ENCODE peak calls at places on chromosomes 12 and 14, in seven cellular contexts. One of them, this sample, is unnamed.

GRCh38 chr14:88128811-88129210 is 123.9 kb downstream of the GPR65 start:
- DNase-seq in tibial nerve: no peak
- DNase-seq in heart left ventricle: no peak
- DNase-seq in A549: no peak
- DNase-seq in uterus: no peak
- DNase-seq in breast epithelium: no peak
- DNase-seq in Peyer's patch: no peak
- DNase-seq in this sample: no peak

GRCh38 chr12:45278447-45278846 is 62.6 kb downstream of the ANO6 start:
- DNase-seq in heart left ventricle: no peak
- DNase-seq in uterus: no peak
- DNase-seq in tibial nerve: no peak
- DNase-seq in Peyer's patch: no peak
- DNase-seq in A549: no peak
- DNase-seq in breast epithelium: no peak
- DNase-seq in this sample: no peak

GRCh38 chr12:15562263-15562662 is 226.9 kb downstream of the EPS8 start:
- DNase-seq in heart left ventricle: no peak
- DNase-seq in breast epithelium: no peak
- DNase-seq in uterus: no peak
- DNase-seq in tibial nerve: no peak
- DNase-seq in Peyer's patch: no peak
- DNase-seq in A549: no peak
- DNase-seq in this sample: no peak

GRCh38 chr14:64363265-64363840 is 24.8 kb upstream of the MTHFD1 start:
- DNase-seq in Peyer's patch: no peak
- DNase-seq in A549: no peak
- DNase-seq in tibial nerve: no peak
- DNase-seq in heart left ventricle: no peak
- DNase-seq in uterus: no peak
- DNase-seq in breast epithelium: no peak
- DNase-seq in this sample: no peak

GRCh38 chr12:57319678-57320469 is 68.9 kb upstream of the STAC3 start:
- DNase-seq in tibial nerve: no peak
- DNase-seq in A549: no peak
- DNase-seq in Peyer's patch: no peak
- DNase-seq in heart left ventricle: no peak
- DNase-seq in breast epithelium: no peak
- DNase-seq in uterus: no peak
- DNase-seq in this sample: no peak

GRCh38 chr12:66061557-66062279 is 68.8 kb downstream of the LLPH start:
- DNase-seq in tibial nerve: no peak
- DNase-seq in heart left ventricle: no peak
- DNase-seq in Peyer's patch: no peak
- DNase-seq in A549: no peak
- DNase-seq in breast epithelium: no peak
- DNase-seq in uterus: no peak
- DNase-seq in this sample: no peak

GRCh38 chr14:102500190-102500661 is 9.3 kb downstream of the ANKRD9 start:
- DNase-seq in breast epithelium: no peak
- DNase-seq in A549: no peak
- DNase-seq in uterus: peak
- DNase-seq in heart left ventricle: peak
- DNase-seq in tibial nerve: peak
- DNase-seq in Peyer's patch: no peak
- DNase-seq in this sample: peak

GRCh38 chr12:50055831-50056628 is 1.4 kb upstream of the ASIC1 start:
- DNase-seq in heart left ventricle: no peak
- DNase-seq in breast epithelium: no peak
- DNase-seq in A549: peak
- DNase-seq in tibial nerve: peak
- DNase-seq in Peyer's patch: peak
- DNase-seq in uterus: no peak
- DNase-seq in this sample: no peak

GRCh38 chr12:143964-144649 is 69.8 kb downstream of the SLC6A12 start:
- DNase-seq in uterus: no peak
- DNase-seq in tibial nerve: no peak
- DNase-seq in heart left ventricle: no peak
- DNase-seq in Peyer's patch: no peak
- DNase-seq in breast epithelium: no peak
- DNase-seq in A549: no peak
- DNase-seq in this sample: no peak

GRCh38 chr12:41277019-41277770 is 89.1 kb downstream of the PDZRN4 start:
- DNase-seq in heart left ventricle: no peak
- DNase-seq in breast epithelium: no peak
- DNase-seq in Peyer's patch: no peak
- DNase-seq in A549: peak
- DNase-seq in tibial nerve: no peak
- DNase-seq in uterus: no peak
- DNase-seq in this sample: no peak

GRCh38 chr12:26091837-26092236 is 33.0 kb downstream of the BHLHE41 start:
- DNase-seq in breast epithelium: no peak
- DNase-seq in Peyer's patch: no peak
- DNase-seq in tibial nerve: no peak
- DNase-seq in uterus: peak
- DNase-seq in A549: no peak
- DNase-seq in heart left ventricle: no peak
- DNase-seq in this sample: no peak

GRCh38 chr14:78074546-78074945 is 95.6 kb upstream of the NRXN3 start:
- DNase-seq in uterus: no peak
- DNase-seq in tibial nerve: no peak
- DNase-seq in Peyer's patch: no peak
- DNase-seq in breast epithelium: no peak
- DNase-seq in A549: no peak
- DNase-seq in heart left ventricle: peak
- DNase-seq in this sample: no peak

GRCh38 chr14:61512508-61512907 is 182.8 kb upstream of the HIF1A start:
- DNase-seq in tibial nerve: no peak
- DNase-seq in breast epithelium: no peak
- DNase-seq in A549: no peak
- DNase-seq in heart left ventricle: no peak
- DNase-seq in Peyer's patch: no peak
- DNase-seq in uterus: no peak
- DNase-seq in this sample: no peak

GRCh38 chr12:51976376-51977160 is 25.1 kb downstream of the ACVR1B start:
- DNase-seq in breast epithelium: no peak
- DNase-seq in uterus: no peak
- DNase-seq in A549: peak
- DNase-seq in heart left ventricle: no peak
- DNase-seq in tibial nerve: no peak
- DNase-seq in Peyer's patch: no peak
- DNase-seq in this sample: no peak

GRCh38 chr12:91620949-91621348 is 438.3 kb upstream of the DCN start:
- DNase-seq in tibial nerve: no peak
- DNase-seq in heart left ventricle: no peak
- DNase-seq in uterus: no peak
- DNase-seq in Peyer's patch: no peak
- DNase-seq in A549: no peak
- DNase-seq in breast epithelium: no peak
- DNase-seq in this sample: no peak

GRCh38 chr12:132660047-132660446 is 27.1 kb downstream of the POLE start:
- DNase-seq in uterus: no peak
- DNase-seq in breast epithelium: no peak
- DNase-seq in heart left ventricle: no peak
- DNase-seq in A549: no peak
- DNase-seq in Peyer's patch: no peak
- DNase-seq in tibial nerve: no peak
- DNase-seq in this sample: no peak

GRCh38 chr12:123492290-123492689 is 34.4 kb downstream of the SNRNP35 start:
- DNase-seq in A549: no peak
- DNase-seq in Peyer's patch: no peak
- DNase-seq in heart left ventricle: no peak
- DNase-seq in uterus: no peak
- DNase-seq in tibial nerve: no peak
- DNase-seq in breast epithelium: no peak
- DNase-seq in this sample: no peak
- TF ChIP-seq POLR2A in A549: no peak
- TF ChIP-seq POLR2A in Peyer's patch: no peak
- TF ChIP-seq POLR2A in heart left ventricle: no peak
- TF ChIP-seq POLR2A in uterus: no peak
- TF ChIP-seq POLR2A in tibial nerve: no peak
- TF ChIP-seq POLR2A in breast epithelium: no peak
- TF ChIP-seq POLR2A in this sample: no peak

GRCh38 chr12:108131035-108131434 is 1.9 kb downstream of the WSCD2 start:
- DNase-seq in breast epithelium: no peak
- DNase-seq in uterus: no peak
- DNase-seq in tibial nerve: no peak
- DNase-seq in Peyer's patch: no peak
- DNase-seq in A549: no peak
- DNase-seq in heart left ventricle: no peak
- DNase-seq in this sample: no peak

GRCh38 chr12:108128221-108129016 is 669 bp upstream of the WSCD2 start:
- DNase-seq in breast epithelium: no peak
- DNase-seq in heart left ventricle: no peak
- DNase-seq in uterus: no peak
- DNase-seq in Peyer's patch: no peak
- DNase-seq in tibial nerve: no peak
- DNase-seq in A549: no peak
- DNase-seq in this sample: no peak

GRCh38 chr12:108126990-108127468 is 2.1 kb upstream of the WSCD2 start:
- DNase-seq in uterus: peak
- DNase-seq in breast epithelium: no peak
- DNase-seq in A549: no peak
- DNase-seq in Peyer's patch: no peak
- DNase-seq in tibial nerve: no peak
- DNase-seq in heart left ventricle: no peak
- DNase-seq in this sample: no peak

GRCh38 chr12:108127654-108128053 is 1.4 kb upstream of the WSCD2 start:
- DNase-seq in tibial nerve: no peak
- DNase-seq in Peyer's patch: no peak
- DNase-seq in breast epithelium: no peak
- DNase-seq in A549: no peak
- DNase-seq in heart left ventricle: no peak
- DNase-seq in uterus: no peak
- DNase-seq in this sample: no peak

DNA sequence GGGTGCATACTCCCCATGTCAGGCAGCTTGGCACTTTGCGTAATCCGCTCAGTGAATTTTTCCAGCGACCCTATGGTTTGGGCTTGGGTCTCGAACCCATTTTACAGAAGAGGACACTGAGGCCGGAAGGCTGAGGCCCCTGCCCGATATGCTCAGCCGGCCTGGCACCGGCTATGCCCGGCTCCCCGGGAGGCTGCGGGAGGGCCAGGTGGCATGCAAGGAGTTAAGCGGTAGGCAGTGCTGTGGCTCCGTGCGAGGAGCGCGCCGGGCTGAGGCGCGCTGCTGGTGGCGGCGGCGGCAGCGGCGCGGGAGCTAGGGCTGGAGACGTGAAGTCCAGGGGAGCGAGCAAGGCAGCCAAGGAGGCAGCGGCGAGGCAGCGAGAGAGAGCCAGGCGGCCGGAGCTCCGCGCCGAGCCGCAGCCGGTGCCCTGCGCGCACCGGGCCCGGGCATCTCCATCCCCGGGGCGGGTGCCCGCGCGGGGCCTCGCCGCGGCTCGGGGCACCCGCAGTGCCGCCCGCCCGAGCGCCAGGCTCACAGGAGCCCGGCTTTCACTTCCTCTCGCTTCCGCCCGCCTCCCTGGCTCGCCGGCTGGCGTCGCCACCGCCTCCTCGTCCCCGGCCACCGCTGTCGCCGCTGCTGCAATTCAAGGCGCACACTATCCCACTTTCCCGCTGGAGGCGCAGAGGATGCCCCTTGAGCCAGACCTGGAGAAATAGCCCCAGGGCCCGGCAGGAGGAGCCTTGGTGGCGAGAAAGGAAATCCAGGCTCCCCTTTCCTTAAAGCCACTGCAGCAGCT is at the start of gene WSCD2:
- DNase-seq in uterus: peak
- DNase-seq in tibial nerve: peak
- DNase-seq in Peyer's patch: peak
- DNase-seq in A549: peak
- DNase-seq in heart left ventricle: peak
- DNase-seq in breast epithelium: no peak
- DNase-seq in this sample: peak
- TF ChIP-seq CTCF in uterus: peak
- TF ChIP-seq CTCF in tibial nerve: peak
- TF ChIP-seq CTCF in Peyer's patch: no peak
- TF ChIP-seq CTCF in A549: peak
- TF ChIP-seq CTCF in heart left ventricle: peak
- TF ChIP-seq CTCF in breast epithelium: no peak
- TF ChIP-seq CTCF in this sample: no peak

DNA sequence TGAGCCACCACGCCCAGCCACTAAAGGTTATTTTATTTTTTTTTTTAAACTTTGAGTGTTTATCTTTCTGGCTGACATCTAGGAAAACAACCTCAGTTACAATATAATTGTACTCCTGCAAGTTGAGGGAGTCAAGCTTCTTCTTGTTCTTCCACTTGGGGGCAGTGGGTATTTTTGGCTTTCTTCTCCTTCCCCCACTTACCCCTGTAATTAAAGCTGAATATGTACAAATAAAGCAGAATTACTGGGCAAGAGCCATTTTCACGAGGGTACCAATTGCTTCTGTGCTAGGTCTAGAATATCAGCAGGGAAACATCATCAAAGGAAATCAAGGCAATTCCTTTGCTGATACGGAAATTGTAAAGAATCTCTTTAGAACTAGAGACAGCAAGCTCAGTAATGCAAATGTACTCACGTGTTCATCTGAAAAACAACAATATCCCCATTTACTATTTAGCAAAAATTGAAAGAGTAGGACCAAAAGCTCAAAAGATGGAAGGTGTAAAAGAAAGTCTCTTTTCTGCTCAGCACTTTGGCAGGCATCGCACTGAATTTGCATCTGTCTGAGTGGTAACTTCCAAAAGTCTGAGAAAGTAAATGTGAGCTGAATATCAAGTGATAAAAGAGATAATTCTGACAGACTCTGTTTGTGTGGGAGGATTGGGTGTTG is 72.8 kb downstream of the TAOK3 start:
- DNase-seq in Peyer's patch: no peak
- DNase-seq in tibial nerve: no peak
- DNase-seq in breast epithelium: no peak
- DNase-seq in heart left ventricle: no peak
- DNase-seq in uterus: no peak
- DNase-seq in A549: no peak
- DNase-seq in this sample: no peak
- H3K4me3 ChIP-seq in Peyer's patch: no peak
- H3K4me3 ChIP-seq in tibial nerve: no peak
- H3K4me3 ChIP-seq in breast epithelium: no peak
- H3K4me3 ChIP-seq in heart left ventricle: no peak
- H3K4me3 ChIP-seq in uterus: no peak
- H3K4me3 ChIP-seq in A549: no peak
- H3K4me3 ChIP-seq in this sample: no peak

DNA sequence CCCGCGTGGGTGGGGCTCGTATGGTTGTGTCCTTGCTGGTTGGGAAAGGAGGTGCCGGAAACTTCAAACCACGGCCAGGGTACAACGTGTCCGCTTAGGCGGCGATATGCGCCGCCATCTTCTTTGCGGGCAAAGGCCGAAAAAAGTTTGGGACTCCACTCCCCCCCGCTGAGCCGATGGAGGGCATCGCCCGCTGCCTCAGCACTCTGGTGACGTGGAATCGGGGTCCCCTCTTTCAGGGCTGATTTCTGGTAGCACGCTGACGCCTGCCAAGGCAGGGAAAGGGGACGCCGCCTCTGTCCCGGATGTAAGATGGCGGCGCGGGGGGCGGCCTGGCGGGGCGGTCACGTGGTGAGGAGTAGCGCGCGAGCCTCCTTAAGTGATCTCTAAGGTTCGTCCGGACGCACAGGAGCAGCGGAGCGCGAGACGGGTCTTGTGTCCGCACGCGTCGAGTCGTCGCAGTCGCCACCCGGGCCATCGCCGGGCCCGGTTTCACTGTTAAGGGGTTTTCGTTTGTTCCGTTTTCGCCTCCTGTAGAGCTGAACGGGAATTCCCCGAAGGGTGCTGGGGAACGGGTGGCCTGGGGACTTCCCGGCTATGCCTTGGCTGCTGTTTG is 135.9 kb downstream of the MON2 start:
- DNase-seq in tibial nerve: peak
- DNase-seq in A549: peak
- DNase-seq in breast epithelium: peak
- DNase-seq in uterus: peak
- DNase-seq in heart left ventricle: peak
- DNase-seq in Peyer's patch: peak
- DNase-seq in this sample: peak
- TF ChIP-seq POLR2A in tibial nerve: peak
- TF ChIP-seq POLR2A in A549: peak
- TF ChIP-seq POLR2A in breast epithelium: peak
- TF ChIP-seq POLR2A in uterus: no peak
- TF ChIP-seq POLR2A in heart left ventricle: no peak
- TF ChIP-seq POLR2A in Peyer's patch: peak
- TF ChIP-seq POLR2A in this sample: no peak